ENCODE peak calls at places on chromosomes 12 and 14, in seven cellular contexts. X, H, Y, U, E, Z and Q are unnamed samples.

GRCh38 chr14:96252323-96253052 is 3.5 kb upstream of the BDKRB1 start:
- DNase-seq in U (no peak), Z (no peak), H (no peak), Y (no peak), E (no peak), X (no peak), Q (no peak)

GRCh38 chr14:68956728-68957127 is 22.4 kb downstream of the ACTN1 start:
- DNase-seq in X (no peak), E (no peak), Z (peak), Y (no peak), U (no peak), H (no peak), Q (peak)

GRCh38 chr12:113424915-113425823 is 3.0 kb downstream of the SDSL start:
- DNase-seq in X (peak), E (peak), H (no peak), U (peak), Y (peak), Z (peak), Q (no peak)

GRCh38 chr14:103738706-103739451 is 23.3 kb downstream of the ZFYVE21 start:
- DNase-seq in X (no peak), H (no peak), Y (no peak), E (no peak), U (no peak), Z (no peak), Q (no peak)

GRCh38 chr12:50985322-50985721 is 33.0 kb downstream of the HIGD1C start:
- DNase-seq in U (peak), H (no peak), E (no peak), Y (no peak), X (peak), Z (no peak), Q (no peak)

GRCh38 chr12:109069307-109070231 is 17.2 kb downstream of the USP30 start:
- DNase-seq in E (peak), U (no peak), X (no peak), Y (no peak), Z (no peak), H (no peak), Q (no peak)

GRCh38 chr12:66062280-66062605 is 68.3 kb downstream of the LLPH start:
- DNase-seq in Z (no peak), U (no peak), E (no peak), Y (no peak), X (no peak), H (no peak), Q (no peak)

GRCh38 chr14:104333903-104334811 is 195.8 kb downstream of the KIF26A start:
- DNase-seq in Y (no peak), U (no peak), X (no peak), Z (no peak), E (no peak), H (no peak), Q (no peak)

GRCh38 chr12:77392467-77392866 is 327.1 kb upstream of the E2F7 start:
- DNase-seq in Z (no peak), Y (no peak), E (no peak), U (no peak), X (no peak), H (no peak), Q (no peak)

GRCh38 chr14:51004801-51005526 is 60.7 kb upstream of the PYGL start:
- DNase-seq in E (no peak), U (peak), X (peak), Z (no peak), Y (no peak), H (no peak), Q (no peak)

GRCh38 chr14:35515916-35516315 is 18.0 kb upstream of the INSM2 start:
- DNase-seq in X (no peak), Z (no peak), E (no peak), U (no peak), H (no peak), Y (no peak), Q (no peak)

GRCh38 chr12:8033153-8034044 is 883 bp downstream of the FOXJ2 start:
- DNase-seq in Y (peak), X (no peak), Z (peak), E (peak), U (peak), H (no peak), Q (no peak)

GRCh38 chr12:51721281-51721940 is 127.1 kb downstream of the FIGNL2 start:
- DNase-seq in U (peak), Z (peak), E (no peak), Y (peak), X (peak), H (no peak), Q (no peak)

GRCh38 chr12:117660896-117661295 is 299.5 kb upstream of the NOS1 start:
- DNase-seq in Y (no peak), E (no peak), H (no peak), Z (no peak), X (no peak), U (no peak), Q (no peak)

GRCh38 chr14:68719634-68720384 is 73.1 kb downstream of the ZFP36L1 start:
- DNase-seq in X (no peak), Y (no peak), U (peak), H (no peak), Z (no peak), E (no peak), Q (no peak)

GRCh38 chr12:27711957-27712356 is 1.3 kb downstream of the MRPS35 start:
- DNase-seq in X (no peak), H (no peak), Y (no peak), Z (no peak), E (no peak), U (no peak), Q (no peak)

GRCh38 chr12:109702126-109702841 is 11.3 kb upstream of the FAM222A start:
- DNase-seq in X (peak), Z (no peak), E (no peak), Y (no peak), H (no peak), U (no peak), Q (no peak)

GRCh38 chr14:94945615-94946014 is 175.7 kb upstream of the GSC start:
- DNase-seq in X (no peak), H (no peak), E (no peak), U (no peak), Y (no peak), Z (no peak), Q (no peak)

GRCh38 chr14:50082308-50082742 is 34.0 kb downstream of the VCPKMT start:
- DNase-seq in X (no peak), Z (peak), H (no peak), U (no peak), E (no peak), Y (no peak), Q (no peak)

GRCh38 chr12:90851800-90852718 is 102.9 kb downstream of the CCER1 start:
- DNase-seq in H (no peak), E (no peak), U (no peak), X (no peak), Z (no peak), Y (no peak), Q (no peak)

GRCh38 chr12:64782181-64782580 is 23.0 kb upstream of the GNS start:
- DNase-seq in Y (no peak), Z (no peak), H (no peak), E (no peak), U (no peak), X (no peak), Q (no peak)
- H3K4me3 ChIP-seq in Y (peak), Z (no peak), H (no peak), E (peak), U (no peak), X (no peak), Q (no peak)

DNA sequence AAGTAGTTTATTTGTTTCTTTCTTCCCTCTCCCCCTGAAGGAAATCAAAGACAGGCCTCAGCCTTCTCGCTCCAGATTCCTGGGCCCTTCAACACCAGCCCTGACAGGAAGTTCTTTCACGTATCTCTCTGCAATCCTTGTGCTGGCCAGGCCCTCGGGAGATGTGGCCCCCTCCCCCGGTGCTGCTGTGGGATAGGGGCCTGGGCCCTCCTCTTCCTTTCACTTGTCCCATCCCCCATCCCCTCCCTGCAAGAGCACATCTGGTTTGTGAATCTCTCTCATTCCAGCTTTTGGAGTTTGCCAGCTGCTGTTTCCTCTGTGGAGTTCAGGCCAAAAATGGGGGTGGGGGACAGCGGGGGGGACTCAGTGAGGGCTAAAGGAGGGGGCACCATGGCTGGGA is 7.2 kb downstream of the LRP1 start:
- DNase-seq in E (peak), U (peak), X (peak), Y (peak), H (no peak), Z (no peak), Q (no peak)
- H3K4me3 ChIP-seq in E (peak), U (no peak), X (peak), Y (peak), H (peak), Z (no peak), Q (peak)

GRCh38 chr12:116657921-116658495 is 79.9 kb downstream of the SPRING1 start:
- DNase-seq in E (no peak), H (no peak), X (no peak), Z (no peak), Y (no peak), U (no peak), Q (no peak)
- H3K4me3 ChIP-seq in E (peak), H (peak), X (peak), Z (no peak), Y (peak), U (peak), Q (no peak)

GRCh38 chr12:121705514-121705913 is 7.0 kb upstream of the TMEM120B start:
- DNase-seq in U (no peak), Y (no peak), Z (no peak), H (no peak), X (no peak), E (no peak), Q (no peak)
- H3K4me3 ChIP-seq in U (no peak), Y (no peak), Z (no peak), H (no peak), X (no peak), E (no peak), Q (no peak)

GRCh38 chr12:48779869-48780268 is 9.0 kb downstream of the ADCY6 start:
- DNase-seq in X (peak), H (peak), Z (peak), Y (no peak), E (no peak), U (peak), Q (peak)
- H3K4me3 ChIP-seq in X (no peak), H (no peak), Z (no peak), Y (no peak), E (no peak), U (no peak), Q (no peak)